ENCODE peak calls at places on chromosomes 3 and 15, in four cellular contexts. P is ovary, S is Peyer's patch, J is body of pancreas. H is an unnamed sample.

GRCh38 chr15:31815411-31816155 is 214.7 kb upstream of the CHRNA7 start:
- DNase-seq in P (peak), S (no peak), J (no peak), H (no peak)

GRCh38 chr15:92142242-92143232 is 251.1 kb upstream of the ST8SIA2 start:
- DNase-seq in P (no peak), S (no peak), J (no peak), H (no peak)

GRCh38 chr3:112746675-112747276 is 99.9 kb downstream of the CD200R1L start:
- DNase-seq in P (no peak), S (no peak), J (no peak), H (no peak)

GRCh38 chr3:28279770-28280169 is 38.4 kb downstream of the CMC1 start:
- DNase-seq in P (no peak), S (no peak), J (no peak), H (no peak)

GRCh38 chr15:49438970-49439631 is 16.1 kb downstream of the FGF7 start:
- DNase-seq in P (peak), S (no peak), J (no peak), H (no peak)

GRCh38 chr15:64699767-64700388 is 75.5 kb downstream of the RBPMS2 start:
- DNase-seq in P (no peak), S (no peak), J (peak), H (no peak)

GRCh38 chr3:156176629-156177210 is 56.3 kb downstream of the KCNAB1 start:
- DNase-seq in P (no peak), S (no peak), J (no peak), H (no peak)

GRCh38 chr15:58038426-58039106 is 26.9 kb downstream of the ALDH1A2 start:
- DNase-seq in P (no peak), S (no peak), J (peak), H (no peak)

GRCh38 chr15:101651753-101652097 is 456 bp downstream of the TM2D3 start:
- DNase-seq in P (no peak), S (no peak), J (no peak), H (peak)

GRCh38 chr3:184031187-184031792 is at the start of gene HTR3D:
- DNase-seq in P (no peak), S (no peak), J (no peak), H (no peak)

GRCh38 chr3:182732232-182733015 is 60.9 kb upstream of the ATP11B start:
- DNase-seq in P (no peak), S (no peak), J (no peak), H (no peak)
- TF ChIP-seq POLR2A in P (no peak), S (no peak), J (no peak), H (no peak)

DNA sequence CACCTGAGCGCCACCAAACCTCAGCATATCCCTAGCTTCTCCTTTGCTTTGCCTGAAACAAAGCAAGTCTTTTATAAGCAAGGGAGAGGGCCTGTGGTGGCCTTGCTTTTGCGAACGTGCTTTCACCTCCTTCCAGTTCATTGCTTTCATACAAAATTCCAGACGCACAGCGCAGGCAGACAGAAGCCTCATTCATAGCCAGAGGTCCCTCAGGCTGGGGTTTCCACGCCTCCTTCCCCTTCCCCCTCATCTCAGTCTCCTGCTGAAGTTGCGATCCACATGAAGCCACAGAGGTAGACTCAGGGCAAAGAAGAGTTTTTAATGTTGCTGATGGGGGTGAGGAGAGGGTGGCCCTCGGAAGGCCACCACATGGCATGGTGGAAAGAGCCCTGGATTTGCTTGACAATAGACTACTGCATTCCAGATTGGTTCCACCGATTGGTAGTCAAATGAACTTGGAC is 59.4 kb upstream of the FLNB start:
- DNase-seq in P (no peak), S (peak), J (peak), H (no peak)
- TF ChIP-seq POLR2A in P (no peak), S (no peak), J (no peak), H (no peak)

GRCh38 chr3:49929333-49930240 is at the start of gene MON1A:
- DNase-seq in P (peak), S (peak), J (peak), H (peak)
- TF ChIP-seq POLR2A in P (peak), S (peak), J (peak), H (peak)

GRCh38 chr15:90895571-90896117 is 7.5 kb upstream of the MAN2A2 start:
- DNase-seq in P (no peak), S (no peak), J (no peak), H (no peak)

GRCh38 chr15:90892498-90893174 is 8.3 kb downstream of the FES start:
- DNase-seq in P (no peak), S (no peak), J (no peak), H (no peak)

GRCh38 chr15:90892023-90892422 is 7.7 kb downstream of the FES start:
- DNase-seq in P (no peak), S (no peak), J (no peak), H (no peak)

GRCh38 chr15:90891346-90891949 is 7.1 kb downstream of the FES start:
- DNase-seq in P (no peak), S (no peak), J (no peak), H (no peak)

GRCh38 chr15:90893175-90894090 is 9.1 kb downstream of the FES start:
- DNase-seq in P (no peak), S (no peak), J (no peak), H (no peak)
- TF ChIP-seq POLR2A in P (no peak), S (no peak), J (no peak), H (no peak)

DNA sequence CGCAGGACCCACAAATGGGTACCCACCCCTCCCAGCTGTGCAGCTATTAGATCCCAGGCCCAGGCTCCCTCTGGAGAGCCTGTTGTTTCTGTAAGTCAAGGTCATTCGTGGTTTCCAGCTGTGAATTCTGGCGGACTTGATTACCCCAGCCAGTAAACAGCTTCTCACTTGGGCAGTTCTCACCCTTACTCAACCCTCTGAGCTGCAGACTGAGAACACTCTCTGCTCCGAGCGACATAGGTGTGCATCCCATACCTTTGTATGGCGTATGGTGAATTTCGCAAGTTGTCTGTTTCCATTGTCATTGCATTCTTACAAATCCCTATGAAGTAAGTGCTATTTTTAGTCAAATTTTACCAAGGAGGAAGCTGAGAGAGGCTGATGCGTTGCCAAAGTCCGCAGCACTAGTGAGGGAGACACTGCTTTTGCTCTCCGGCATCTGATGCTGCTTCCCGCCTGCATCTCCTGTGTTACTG is 11.3 kb downstream of the ALPK3 start:
- DNase-seq in P (peak), S (no peak), J (peak), H (no peak)
- TF ChIP-seq POLR2A in P (no peak), S (no peak), J (no peak), H (no peak)

GRCh38 chr3:139354661-139355060 is 10.8 kb downstream of the MRPS22 start:
- DNase-seq in P (no peak), S (no peak), J (no peak), H (no peak)
- TF ChIP-seq POLR2A in P (no peak), S (no peak), J (no peak), H (no peak)

GRCh38 chr3:52245322-52246263 is at the start of gene PPM1M:
- DNase-seq in P (peak), S (peak), J (peak), H (no peak)
- TF ChIP-seq POLR2A in P (no peak), S (peak), J (no peak), H (peak)

DNA sequence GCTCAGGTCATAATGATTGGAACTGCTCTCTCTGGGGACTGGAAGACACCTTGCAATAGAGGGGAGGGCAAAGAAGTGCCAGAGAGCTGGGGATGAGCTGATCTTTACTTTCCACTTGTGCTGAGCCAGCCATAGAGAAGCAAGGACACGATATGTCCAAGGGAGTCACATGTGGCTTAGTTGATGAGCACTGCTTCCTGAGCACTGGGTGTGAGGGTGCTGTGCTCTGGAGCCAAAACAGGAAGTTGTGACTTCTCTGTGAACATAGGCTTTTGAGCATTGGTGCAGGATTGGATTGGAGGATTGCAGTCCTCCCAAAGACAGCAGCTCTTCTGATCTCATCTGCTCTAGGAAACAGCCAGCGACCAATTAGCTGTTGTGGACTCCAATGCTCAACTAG is 6.7 kb downstream of the PARP14 start:
- DNase-seq in P (no peak), S (no peak), J (no peak), H (no peak)
- TF ChIP-seq POLR2A in P (no peak), S (no peak), J (no peak), H (no peak)